ENCODE peak calls at places on chromosomes 2 and 18, in six cellular contexts. X is WTC11; G is fibroblast of gingiva; L is activated naive CD4-positive, alpha-beta T cell; C is amniotic epithelial cell; S is NCI-H2029 treated with DMSO at 0.1 percent for 48 hours. H is an unnamed sample.

GRCh38 chr2:234133004-234133403 is 82.5 kb downstream of the SPP2 start:
- DNase-seq in X (no peak), S (no peak), L (no peak), G (peak; percentile 45), C (peak; percentile 67), H (no peak)

GRCh38 chr18:62128157-62128556 is 58.7 kb downstream of the PIGN start:
- DNase-seq in G (peak; percentile 59), S (no peak), X (no peak), C (peak; percentile 36), L (no peak), H (peak; percentile 47)

GRCh38 chr2:121149384-121149783 is 135.6 kb downstream of the TFCP2L1 start:
- DNase-seq in C (no peak), L (no peak), G (no peak), X (no peak), S (no peak), H (no peak)

GRCh38 chr2:149664896-149665295 is 77.3 kb upstream of the MMADHC start:
- DNase-seq in S (no peak), L (no peak), C (no peak), X (no peak), G (no peak), H (no peak)

GRCh38 chr2:10493075-10493635 is 45.0 kb upstream of the ODC1 start:
- DNase-seq in S (no peak), X (no peak), L (no peak), G (no peak), C (no peak), H (no peak)

GRCh38 chr2:11709293-11709692 is 37.1 kb upstream of the LPIN1 start:
- DNase-seq in X (no peak), S (no peak), L (no peak), C (no peak), G (no peak), H (no peak)

GRCh38 chr2:20184067-20184938 is 40.6 kb downstream of the SDC1 start:
- DNase-seq in X (no peak), S (peak; percentile 14), L (no peak), G (peak; percentile 16), C (peak; percentile 74), H (no peak)

GRCh38 chr18:217532-218334 is 50.1 kb downstream of the THOC1 start:
- DNase-seq in L (no peak), S (no peak), C (no peak), G (no peak), X (no peak), H (no peak)

GRCh38 chr2:10584242-10584753 is 105.5 kb downstream of the NOL10 start:
- DNase-seq in G (no peak), X (no peak), C (peak; percentile 61), L (no peak), S (no peak), H (no peak)